ENCODE peak calls at places on chromosome 12, in four cellular contexts. U is MCF 10A, L is astrocyte of the cerebellum, Q is glutamatergic neuron. V is an unnamed sample.

GRCh38 chr12:111904438-111904837 is 62.4 kb downstream of the MAPKAPK5 start:
- DNase-seq in U (no peak), L (no peak), Q (no peak), V (no peak)

GRCh38 chr12:120100630-120101029 is 15.9 kb downstream of the RAB35 start:
- DNase-seq in U (no peak), L (no peak), Q (no peak), V (no peak)

GRCh38 chr12:14731821-14732220 is 35.4 kb upstream of the GUCY2C start:
- DNase-seq in U (no peak), L (no peak), Q (no peak), V (no peak)

GRCh38 chr12:3119745-3120660 is 42.8 kb downstream of the TSPAN9 start:
- DNase-seq in U (peak), L (peak), Q (no peak), V (no peak)

GRCh38 chr12:120856980-120857379 is 47.2 kb downstream of the SPPL3 start:
- DNase-seq in U (peak), L (no peak), Q (no peak), V (no peak)

GRCh38 chr12:48980953-48981756 is 3.0 kb downstream of the WNT1 start:
- DNase-seq in U (no peak), L (no peak), Q (peak), V (no peak)

GRCh38 chr12:26077915-26078314 is 46.9 kb downstream of the BHLHE41 start:
- DNase-seq in U (no peak), L (no peak), Q (no peak), V (no peak)

GRCh38 chr12:108955225-108955835 is 65.5 kb downstream of the SVOP start:
- DNase-seq in U (peak), L (no peak), Q (no peak), V (no peak)

GRCh38 chr12:63922446-63922845 is 77.9 kb downstream of the SRGAP1 start:
- DNase-seq in U (peak), L (no peak), Q (no peak), V (no peak)

GRCh38 chr12:117188961-117189724 is 1.1 kb downstream of the FBXO21 start:
- DNase-seq in U (peak), L (peak), Q (no peak), V (no peak)

GRCh38 chr12:89882051-89882450 is 173.4 kb upstream of the ATP2B1 start:
- DNase-seq in U (no peak), L (no peak), Q (no peak), V (no peak)

GRCh38 chr12:402127-402456 is 648 bp downstream of the CCDC77 start:
- DNase-seq in U (peak), L (no peak), Q (no peak), V (no peak)

GRCh38 chr12:75981247-75981646 is 50.3 kb downstream of the PHLDA1 start:
- DNase-seq in U (no peak), L (no peak), Q (no peak), V (no peak)

GRCh38 chr12:857611-858010 is 91.9 kb downstream of the RAD52 start:
- DNase-seq in U (peak), L (no peak), Q (no peak), V (no peak)

GRCh38 chr12:121812921-121813896 is 9.4 kb downstream of the SETD1B start:
- DNase-seq in U (peak), L (no peak), Q (no peak), V (no peak)

GRCh38 chr12:93790472-93791152 is 113.4 kb downstream of the CRADD start:
- DNase-seq in U (peak), L (no peak), Q (no peak), V (no peak)

GRCh38 chr12:6367969-6368892 is 7.1 kb downstream of the SCNN1A start:
- DNase-seq in U (peak), L (no peak), Q (no peak), V (no peak)

GRCh38 chr12:54349031-54349430 is 15.3 kb downstream of the GPR84 start:
- DNase-seq in U (no peak), L (no peak), Q (no peak), V (no peak)

GRCh38 chr12:25937096-25937495 is 21.4 kb upstream of the RASSF8 start:
- DNase-seq in U (no peak), L (no peak), Q (no peak), V (no peak)

GRCh38 chr12:116962197-116962596 is 51.4 kb downstream of the FBXW8 start:
- DNase-seq in U (no peak), L (no peak), Q (no peak), V (no peak)

DNA sequence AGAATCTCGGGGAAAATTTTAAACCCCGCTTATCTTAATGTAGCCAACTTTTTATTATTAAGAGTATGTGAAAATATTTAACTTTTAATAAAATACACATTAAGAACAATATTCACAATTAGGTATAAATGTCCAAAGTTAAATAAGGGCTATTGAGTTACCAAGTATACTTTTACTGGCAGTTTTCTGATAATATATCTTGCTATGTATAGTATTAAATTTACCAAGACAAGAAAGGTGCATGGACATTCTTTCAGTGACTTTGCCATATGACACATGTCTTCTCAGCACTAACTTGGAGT is 115.4 kb downstream of the MON2 start:
- DNase-seq in U (no peak), L (no peak), Q (no peak), V (no peak)
- TF ChIP-seq CTCF in U (no peak), L (no peak), Q (peak), V (no peak)

GRCh38 chr12:20127401-20127800 is 240.9 kb upstream of the PDE3A start:
- DNase-seq in U (no peak), L (no peak), Q (no peak), V (no peak)

GRCh38 chr12:20120296-20120695 is 248.0 kb upstream of the PDE3A start:
- DNase-seq in U (no peak), L (peak), Q (no peak), V (no peak)

GRCh38 chr12:20123465-20123864 is 244.9 kb upstream of the PDE3A start:
- DNase-seq in U (no peak), L (no peak), Q (no peak), V (no peak)

GRCh38 chr12:20125259-20125919 is 242.9 kb upstream of the PDE3A start:
- DNase-seq in U (no peak), L (no peak), Q (no peak), V (no peak)

GRCh38 chr12:20122274-20122673 is 246.1 kb upstream of the PDE3A start:
- DNase-seq in U (peak), L (no peak), Q (no peak), V (no peak)
- TF ChIP-seq CTCF in U (no peak), L (no peak), Q (no peak), V (no peak)

DNA sequence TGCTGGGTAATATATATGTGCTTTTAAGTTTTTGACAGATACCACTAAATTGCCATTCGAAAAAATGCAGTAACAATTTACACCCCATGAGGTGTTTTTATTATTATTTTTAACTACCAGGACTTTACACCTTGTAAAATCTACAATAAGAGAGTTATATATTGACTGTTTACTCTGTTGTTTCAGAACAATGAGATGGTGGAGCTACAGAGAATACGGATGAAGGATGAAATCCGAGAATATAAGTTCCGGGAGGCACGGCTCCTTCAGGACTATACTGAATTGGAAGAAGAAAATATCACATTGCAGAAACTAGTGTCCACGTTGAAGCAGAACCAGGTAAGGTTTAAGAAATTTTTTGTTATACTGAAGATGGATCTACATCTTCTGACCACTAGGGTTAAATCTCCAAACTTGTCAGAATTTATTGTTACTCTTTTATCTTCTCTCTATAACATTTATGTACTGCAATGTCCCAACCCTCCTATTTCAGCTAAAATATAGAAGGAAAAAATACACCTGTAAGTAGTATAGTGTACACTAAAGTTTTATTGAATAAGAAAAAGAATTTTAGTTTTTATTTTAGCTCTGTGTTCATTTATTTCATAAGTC is 105.4 kb upstream of the FGD4 start:
- DNase-seq in U (no peak), L (no peak), Q (no peak), V (no peak)
- TF ChIP-seq CTCF in U (no peak), L (no peak), Q (peak), V (peak)

DNA sequence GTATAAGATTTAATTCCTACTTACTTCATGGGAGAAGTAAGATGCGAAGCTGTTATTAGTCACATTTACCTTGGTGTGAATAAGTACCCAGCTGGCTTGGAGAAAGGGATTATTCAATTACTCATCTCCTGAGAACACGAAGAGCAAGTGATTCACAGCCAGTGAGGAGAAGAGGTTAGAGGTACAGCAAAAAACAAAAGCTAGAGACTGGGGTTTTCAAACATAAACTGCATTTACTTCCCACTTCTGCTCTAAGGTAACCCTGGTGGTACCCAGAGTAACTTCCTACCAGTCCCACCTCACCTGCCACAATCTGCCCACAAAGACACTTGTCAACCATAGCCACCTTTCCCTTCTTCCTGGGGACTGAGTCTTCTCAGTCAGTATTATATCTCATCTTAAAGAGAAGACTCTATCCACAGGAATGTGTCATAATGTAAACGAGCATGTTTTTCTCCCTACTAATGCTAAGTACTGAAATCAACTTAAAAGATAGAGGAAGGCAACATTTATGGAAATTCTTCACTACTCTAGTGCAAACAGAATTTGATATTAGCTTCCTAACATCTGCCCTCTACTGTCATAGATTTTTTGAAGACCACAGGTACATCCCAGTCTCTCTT is 6.0 kb upstream of the IL22 start:
- DNase-seq in U (peak), L (peak), Q (no peak), V (no peak)
- TF ChIP-seq CTCF in U (no peak), L (no peak), Q (no peak), V (no peak)

GRCh38 chr12:74903522-74903921 is 306.1 kb downstream of the KCNC2 start:
- DNase-seq in U (peak), L (no peak), Q (no peak), V (no peak)
- TF ChIP-seq CTCF in U (peak), L (peak), Q (peak), V (no peak)

V was measured in mesothelial cell of epicardium.